ENCODE peak calls at places on chromosome 17, in ten cellular contexts. V, J, I, G, D, A, E, U, M and F are unnamed samples.

GRCh38 chr17:79812969-79813825 is 16.3 kb upstream of the CBX8 start:
- DNase-seq in V (no peak), J (no peak), I (no peak), G (peak; percentile 75), D (no peak), A (no peak), E (no peak), U (no peak), M (no peak), F (no peak)

GRCh38 chr17:42562845-42563509 is 1.0 kb downstream of the COASY start:
- DNase-seq in V (no peak), J (peak; percentile 41), I (peak; percentile 63), G (no peak), D (no peak), A (no peak), E (no peak), U (no peak), M (peak; percentile 25), F (no peak)

GRCh38 chr17:32256695-32257013 is 9.0 kb upstream of the RHBDL3 start:
- DNase-seq in V (no peak), J (no peak), I (no peak), G (no peak), D (no peak), A (no peak), E (no peak), U (no peak), M (no peak), F (no peak)

GRCh38 chr17:41521574-41522261 is 3.0 kb upstream of the KRT15 start:
- DNase-seq in V (no peak), J (no peak), I (peak; percentile 90), G (no peak), D (no peak), A (peak; percentile 73), E (no peak), U (no peak), M (peak; percentile 88), F (no peak)

GRCh38 chr17:6753006-6753445 is 2.8 kb upstream of the XAF1 start:
- DNase-seq in V (peak; percentile 52), J (peak; percentile 61), I (no peak), G (peak; percentile 57), D (no peak), A (peak; percentile 71), E (no peak), U (peak; percentile 47), M (no peak), F (peak; percentile 25)

GRCh38 chr17:55769625-55770000 is 18.8 kb downstream of the PCTP start:
- DNase-seq in V (no peak), J (no peak), I (no peak), G (no peak), D (no peak), A (peak; percentile 64), E (no peak), U (no peak), M (peak; percentile 64), F (no peak)

GRCh38 chr17:39450051-39450450 is 1.0 kb downstream of the MED1 start:
- DNase-seq in V (no peak), J (no peak), I (peak; percentile 36), G (no peak), D (no peak), A (no peak), E (no peak), U (no peak), M (no peak), F (no peak)

GRCh38 chr17:2841606-2842005 is 45.4 kb downstream of the RAP1GAP2 start:
- DNase-seq in V (no peak), J (no peak), I (no peak), G (no peak), D (no peak), A (no peak), E (no peak), U (no peak), M (no peak), F (no peak)

GRCh38 chr17:7281074-7281952 is at the start of gene SLC2A4:
- DNase-seq in V (peak; percentile 94), J (peak; percentile 97), I (peak; percentile 97), G (peak; percentile 99), D (peak; percentile 64), A (peak; percentile 97), E (peak; percentile 56), U (peak; percentile 78), M (peak; percentile 95), F (peak; percentile 76)

GRCh38 chr17:74836691-74837467 is 22.8 kb downstream of the GRIN2C start:
- DNase-seq in V (no peak), J (no peak), I (no peak), G (no peak), D (no peak), A (no peak), E (no peak), U (no peak), M (no peak), F (no peak)

GRCh38 chr17:64077409-64077808 is 52.5 kb downstream of the ERN1 start:
- DNase-seq in V (no peak), J (peak; percentile 42), I (peak; percentile 81), G (no peak), D (no peak), A (no peak), E (no peak), U (peak; percentile 33), M (no peak), F (no peak)

GRCh38 chr17:71942626-71943025 is 178.2 kb upstream of the SOX9 start:
- DNase-seq in V (no peak), J (no peak), I (no peak), G (no peak), D (no peak), A (no peak), E (peak; percentile 3), U (no peak), M (no peak), F (no peak)

GRCh38 chr17:19398301-19399181 is 11.6 kb upstream of the MFAP4 start:
- DNase-seq in V (no peak), J (peak; percentile 66), I (peak; percentile 76), G (no peak), D (no peak), A (peak; percentile 58), E (no peak), U (no peak), M (peak; percentile 40), F (no peak)

GRCh38 chr17:3870871-3871306 is 22.0 kb downstream of the CAMKK1 start:
- DNase-seq in V (no peak), J (peak; percentile 45), I (no peak), G (no peak), D (no peak), A (no peak), E (no peak), U (no peak), M (no peak), F (no peak)

GRCh38 chr17:48894886-48895285 is 2.3 kb downstream of the ATP5MC1 start:
- DNase-seq in V (no peak), J (no peak), I (no peak), G (no peak), D (no peak), A (no peak), E (no peak), U (no peak), M (no peak), F (no peak)

GRCh38 chr17:5745091-5745820 is 160.9 kb upstream of the NLRP1 start:
- DNase-seq in V (no peak), J (no peak), I (no peak), G (no peak), D (no peak), A (no peak), E (no peak), U (no peak), M (no peak), F (no peak)

GRCh38 chr17:49435630-49436029 is 20.9 kb upstream of the PHB1 start:
- DNase-seq in V (no peak), J (no peak), I (no peak), G (no peak), D (no peak), A (no peak), E (no peak), U (no peak), M (no peak), F (no peak)

GRCh38 chr17:21304091-21304490 is 19.6 kb downstream of the MAP2K3 start:
- DNase-seq in V (no peak), J (peak; percentile 21), I (no peak), G (no peak), D (no peak), A (no peak), E (no peak), U (no peak), M (no peak), F (no peak)

GRCh38 chr17:76276461-76277299 is 11.5 kb downstream of the UBALD2 start:
- DNase-seq in V (no peak), J (no peak), I (no peak), G (no peak), D (no peak), A (no peak), E (no peak), U (no peak), M (no peak), F (no peak)

GRCh38 chr17:45846646-45847045 is 2.0 kb downstream of the SPPL2C start:
- DNase-seq in V (no peak), J (no peak), I (no peak), G (no peak), D (no peak), A (no peak), E (no peak), U (no peak), M (no peak), F (no peak)

GRCh38 chr17:72193395-72194106 is 72.7 kb downstream of the SOX9 start:
- DNase-seq in V (no peak), J (peak; percentile 66), I (no peak), G (no peak), D (no peak), A (no peak), E (no peak), U (no peak), M (no peak), F (no peak)

GRCh38 chr17:79624658-79625478 is 14.0 kb upstream of the RBFOX3 start:
- DNase-seq in V (no peak), J (no peak), I (peak; percentile 35), G (no peak), D (no peak), A (no peak), E (no peak), U (no peak), M (no peak), F (no peak)

GRCh38 chr17:70678889-70679288 is 509.6 kb downstream of the KCNJ2 start:
- DNase-seq in V (no peak), J (no peak), I (no peak), G (no peak), D (no peak), A (no peak), E (no peak), U (no peak), M (no peak), F (no peak)

GRCh38 chr17:59423137-59423703 is 91.8 kb downstream of the YPEL2 start:
- DNase-seq in V (no peak), J (peak; percentile 39), I (no peak), G (no peak), D (no peak), A (peak; percentile 68), E (no peak), U (no peak), M (peak; percentile 56), F (no peak)

GRCh38 chr17:8041980-8042379 is 3.1 kb downstream of the ALOX15B start:
- DNase-seq in V (no peak), J (no peak), I (no peak), G (no peak), D (no peak), A (no peak), E (no peak), U (no peak), M (no peak), F (no peak)

GRCh38 chr17:19664821-19665181 is 16.2 kb downstream of the ALDH3A2 start:
- DNase-seq in V (no peak), J (no peak), I (no peak), G (no peak), D (no peak), A (no peak), E (no peak), U (no peak), M (no peak), F (no peak)

GRCh38 chr17:38656959-38657823 is 17.6 kb downstream of the EPOP start:
- DNase-seq in V (no peak), J (no peak), I (no peak), G (peak; percentile 49), D (no peak), A (no peak), E (peak; percentile 63), U (no peak), M (no peak), F (no peak)

GRCh38 chr17:43909537-43910231 is 2.3 kb upstream of the MPP2 start:
- DNase-seq in V (no peak), J (no peak), I (no peak), G (no peak), D (no peak), A (no peak), E (no peak), U (no peak), M (no peak), F (no peak)